ENCODE peak calls at places on chromosome 7, in ten cellular contexts. R is Panc1, P is T-helper 17 cell, J is H7, K is GM03348, E is M059J, W is HuH-7.5, A is Caki2, X is NCI-H1092, L is OCI-M1. O is an unnamed sample.

GRCh38 chr7:15341811-15342210 is 220.0 kb downstream of the AGMO start:
- DNase-seq in R (no peak), P (no peak), J (no peak), K (no peak), E (no peak), W (no peak), A (no peak), X (no peak), L (peak; percentile 3), O (no peak)

GRCh38 chr7:102169651-102170416 is 116.8 kb upstream of the SH2B2 start:
- DNase-seq in R (no peak), P (no peak), J (peak; percentile 48), K (no peak), E (no peak), W (no peak), A (no peak), X (no peak), L (no peak), O (no peak)

GRCh38 chr7:101162551-101163280 is 2.7 kb downstream of the VGF start:
- DNase-seq in R (no peak), P (no peak), J (peak; percentile 92), K (peak; percentile 67), E (peak; percentile 63), W (peak; percentile 69), A (peak; percentile 72), X (peak; percentile 61), L (peak; percentile 82), O (peak; percentile 90)

GRCh38 chr7:106418094-106418493 is 133.3 kb upstream of the NAMPT start:
- DNase-seq in R (no peak), P (no peak), J (no peak), K (no peak), E (no peak), W (no peak), A (no peak), X (no peak), L (peak; percentile 8), O (no peak)

GRCh38 chr7:63205136-63205535 is 793.5 kb upstream of the ZNF722 start:
- DNase-seq in R (no peak), P (no peak), J (no peak), K (no peak), E (no peak), W (no peak), A (no peak), X (no peak), L (no peak), O (no peak)

GRCh38 chr7:102450242-102450641 is 14.4 kb downstream of the ALKBH4 start:
- DNase-seq in R (no peak), P (no peak), J (no peak), K (no peak), E (peak; percentile 40), W (no peak), A (no peak), X (no peak), L (no peak), O (peak; percentile 50)

GRCh38 chr7:3103614-3104399 is 60.1 kb upstream of the CARD11 start:
- DNase-seq in R (no peak), P (no peak), J (no peak), K (no peak), E (no peak), W (no peak), A (no peak), X (no peak), L (no peak), O (no peak)

GRCh38 chr7:54542920-54543539 is 855 bp downstream of the VSTM2A start:
- DNase-seq in R (no peak), P (no peak), J (peak; percentile 64), K (peak; percentile 35), E (peak; percentile 4), W (peak; percentile 55), A (peak; percentile 10), X (no peak), L (no peak), O (peak; percentile 77)

GRCh38 chr7:34761627-34762026 is 103.6 kb downstream of the NPSR1 start:
- DNase-seq in R (no peak), P (no peak), J (no peak), K (no peak), E (no peak), W (no peak), A (no peak), X (no peak), L (no peak), O (no peak)

GRCh38 chr7:101795461-101795860 is 22.0 kb upstream of the CUX1 start:
- DNase-seq in R (no peak), P (no peak), J (no peak), K (no peak), E (no peak), W (no peak), A (no peak), X (no peak), L (no peak), O (no peak)

GRCh38 chr7:27419581-27420177 is 177.1 kb downstream of the EVX1 start:
- DNase-seq in R (no peak), P (no peak), J (no peak), K (no peak), E (peak; percentile 74), W (no peak), A (no peak), X (no peak), L (no peak), O (no peak)

GRCh38 chr7:21984042-21984441 is 38.3 kb upstream of the CDCA7L start:
- DNase-seq in R (no peak), P (no peak), J (no peak), K (no peak), E (no peak), W (no peak), A (no peak), X (no peak), L (no peak), O (no peak)

GRCh38 chr7:92648082-92648481 is 57.9 kb upstream of the FAM133B start:
- DNase-seq in R (no peak), P (no peak), J (no peak), K (no peak), E (no peak), W (no peak), A (no peak), X (no peak), L (no peak), O (no peak)

GRCh38 chr7:117949232-117949631 is 76.0 kb upstream of the CTTNBP2 start:
- DNase-seq in R (no peak), P (no peak), J (no peak), K (no peak), E (peak; percentile 3), W (no peak), A (no peak), X (no peak), L (peak; percentile 30), O (no peak)

GRCh38 chr7:104940023-104940710 is 73.8 kb upstream of the KMT2E start:
- DNase-seq in R (no peak), P (no peak), J (no peak), K (no peak), E (no peak), W (no peak), A (no peak), X (no peak), L (no peak), O (no peak)

GRCh38 chr7:15977663-15978062 is 291.2 kb upstream of the MEOX2 start:
- DNase-seq in R (no peak), P (no peak), J (no peak), K (peak; percentile 44), E (peak; percentile 79), W (no peak), A (no peak), X (no peak), L (no peak), O (no peak)

GRCh38 chr7:157009170-157009777 is 1.2 kb downstream of the MNX1 start:
- DNase-seq in R (no peak), P (no peak), J (peak; percentile 67), K (no peak), E (no peak), W (peak; percentile 91), A (peak; percentile 80), X (peak; percentile 35), L (no peak), O (peak; percentile 82)

GRCh38 chr7:146655928-146656797 is 539.6 kb downstream of the CNTNAP2 start:
- DNase-seq in R (no peak), P (no peak), J (no peak), K (peak; percentile 7), E (peak; percentile 13), W (no peak), A (peak; percentile 64), X (peak; percentile 96), L (peak; percentile 93), O (no peak)

GRCh38 chr7:48094861-48095293 is 5.8 kb downstream of the UPP1 start:
- DNase-seq in R (no peak), P (no peak), J (no peak), K (peak; percentile 71), E (peak; percentile 79), W (no peak), A (no peak), X (no peak), L (no peak), O (peak; percentile 19)

GRCh38 chr7:117679120-117679519 is 194.1 kb downstream of the CTTNBP2 start:
- DNase-seq in R (no peak), P (no peak), J (no peak), K (no peak), E (no peak), W (no peak), A (no peak), X (no peak), L (no peak), O (no peak)

GRCh38 chr7:79570904-79571303 is 117.4 kb upstream of the MAGI2 start:
- DNase-seq in R (no peak), P (no peak), J (no peak), K (no peak), E (no peak), W (no peak), A (no peak), X (no peak), L (no peak), O (no peak)

GRCh38 chr7:155796381-155797261 is 15.6 kb downstream of the SHH start:
- DNase-seq in R (no peak), P (peak; percentile 60), J (peak; percentile 97), K (peak; percentile 92), E (no peak), W (peak; percentile 88), A (peak; percentile 21), X (no peak), L (peak; percentile 2), O (peak; percentile 95)

GRCh38 chr7:144137501-144137900 is 14.5 kb downstream of the OR2A14 start:
- DNase-seq in R (no peak), P (no peak), J (no peak), K (peak; percentile 16), E (no peak), W (no peak), A (no peak), X (no peak), L (no peak), O (no peak)